ENCODE peak calls at places on chromosome 11, in six cellular contexts. One of them, this sample, is unnamed.

GRCh38 chr11:43507171-43507570 is 148.5 kb downstream of the TTC17 start:
- DNase-seq in SW480: no peak
- DNase-seq in activated CD4-positive, CD25-positive, alpha-beta regulatory T cell treated with anti-CD3 and anti-CD28 coated beads, Interleukin-2, amount 50 U/mL, for 72 hours: no peak
- DNase-seq in left lung: no peak
- DNase-seq in psoas muscle: no peak
- DNase-seq in heart left ventricle: no peak
- DNase-seq in this sample: no peak

GRCh38 chr11:33753304-33753703 is 17.1 kb upstream of the CD59 start:
- DNase-seq in SW480: no peak
- DNase-seq in activated CD4-positive, CD25-positive, alpha-beta regulatory T cell treated with anti-CD3 and anti-CD28 coated beads, Interleukin-2, amount 50 U/mL, for 72 hours: no peak
- DNase-seq in left lung: no peak
- DNase-seq in psoas muscle: peak
- DNase-seq in heart left ventricle: peak
- DNase-seq in this sample: no peak

GRCh38 chr11:61345170-61345610 is 12.2 kb downstream of the TKFC start:
- DNase-seq in SW480: no peak
- DNase-seq in activated CD4-positive, CD25-positive, alpha-beta regulatory T cell treated with anti-CD3 and anti-CD28 coated beads, Interleukin-2, amount 50 U/mL, for 72 hours: no peak
- DNase-seq in left lung: no peak
- DNase-seq in psoas muscle: no peak
- DNase-seq in heart left ventricle: no peak
- DNase-seq in this sample: no peak

GRCh38 chr11:109267293-109268095 is 154.5 kb upstream of the C11orf87 start:
- DNase-seq in SW480: no peak
- DNase-seq in activated CD4-positive, CD25-positive, alpha-beta regulatory T cell treated with anti-CD3 and anti-CD28 coated beads, Interleukin-2, amount 50 U/mL, for 72 hours: no peak
- DNase-seq in left lung: peak
- DNase-seq in psoas muscle: no peak
- DNase-seq in heart left ventricle: no peak
- DNase-seq in this sample: no peak

GRCh38 chr11:113114452-113115027 is 153.3 kb downstream of the NCAM1 start:
- DNase-seq in SW480: peak
- DNase-seq in activated CD4-positive, CD25-positive, alpha-beta regulatory T cell treated with anti-CD3 and anti-CD28 coated beads, Interleukin-2, amount 50 U/mL, for 72 hours: no peak
- DNase-seq in left lung: peak
- DNase-seq in psoas muscle: peak
- DNase-seq in heart left ventricle: peak
- DNase-seq in this sample: peak

GRCh38 chr11:68276864-68277263 is 5.1 kb upstream of the C11orf24 start:
- DNase-seq in SW480: no peak
- DNase-seq in activated CD4-positive, CD25-positive, alpha-beta regulatory T cell treated with anti-CD3 and anti-CD28 coated beads, Interleukin-2, amount 50 U/mL, for 72 hours: no peak
- DNase-seq in left lung: no peak
- DNase-seq in psoas muscle: no peak
- DNase-seq in heart left ventricle: no peak
- DNase-seq in this sample: no peak

GRCh38 chr11:17475666-17476316 is 854 bp downstream of the ABCC8 start:
- DNase-seq in SW480: no peak
- DNase-seq in activated CD4-positive, CD25-positive, alpha-beta regulatory T cell treated with anti-CD3 and anti-CD28 coated beads, Interleukin-2, amount 50 U/mL, for 72 hours: no peak
- DNase-seq in left lung: no peak
- DNase-seq in psoas muscle: no peak
- DNase-seq in heart left ventricle: no peak
- DNase-seq in this sample: no peak

GRCh38 chr11:22479133-22479690 is 141.0 kb downstream of the SLC17A6 start:
- DNase-seq in SW480: no peak
- DNase-seq in activated CD4-positive, CD25-positive, alpha-beta regulatory T cell treated with anti-CD3 and anti-CD28 coated beads, Interleukin-2, amount 50 U/mL, for 72 hours: no peak
- DNase-seq in left lung: no peak
- DNase-seq in psoas muscle: no peak
- DNase-seq in heart left ventricle: no peak
- DNase-seq in this sample: no peak

GRCh38 chr11:1047576-1048156 is 11.1 kb upstream of the MUC6 start:
- DNase-seq in SW480: no peak
- DNase-seq in activated CD4-positive, CD25-positive, alpha-beta regulatory T cell treated with anti-CD3 and anti-CD28 coated beads, Interleukin-2, amount 50 U/mL, for 72 hours: no peak
- DNase-seq in left lung: no peak
- DNase-seq in psoas muscle: peak
- DNase-seq in heart left ventricle: no peak
- DNase-seq in this sample: no peak

GRCh38 chr11:2207773-2208621 is 36.4 kb upstream of the TH start:
- DNase-seq in SW480: no peak
- DNase-seq in activated CD4-positive, CD25-positive, alpha-beta regulatory T cell treated with anti-CD3 and anti-CD28 coated beads, Interleukin-2, amount 50 U/mL, for 72 hours: peak
- DNase-seq in left lung: no peak
- DNase-seq in psoas muscle: no peak
- DNase-seq in heart left ventricle: peak
- DNase-seq in this sample: no peak

GRCh38 chr11:84871116-84871515 is 756.0 kb downstream of the DLG2 start:
- DNase-seq in SW480: no peak
- DNase-seq in activated CD4-positive, CD25-positive, alpha-beta regulatory T cell treated with anti-CD3 and anti-CD28 coated beads, Interleukin-2, amount 50 U/mL, for 72 hours: no peak
- DNase-seq in left lung: no peak
- DNase-seq in psoas muscle: no peak
- DNase-seq in heart left ventricle: no peak
- DNase-seq in this sample: no peak

GRCh38 chr11:117226388-117227385 is 5.2 kb downstream of the PCSK7 start:
- DNase-seq in SW480: peak
- DNase-seq in activated CD4-positive, CD25-positive, alpha-beta regulatory T cell treated with anti-CD3 and anti-CD28 coated beads, Interleukin-2, amount 50 U/mL, for 72 hours: no peak
- DNase-seq in left lung: no peak
- DNase-seq in psoas muscle: no peak
- DNase-seq in heart left ventricle: peak
- DNase-seq in this sample: peak

GRCh38 chr11:37786214-37786755 is 1188.2 kb upstream of the RAG2 start:
- DNase-seq in SW480: no peak
- DNase-seq in activated CD4-positive, CD25-positive, alpha-beta regulatory T cell treated with anti-CD3 and anti-CD28 coated beads, Interleukin-2, amount 50 U/mL, for 72 hours: no peak
- DNase-seq in left lung: no peak
- DNase-seq in psoas muscle: no peak
- DNase-seq in heart left ventricle: no peak
- DNase-seq in this sample: no peak

GRCh38 chr11:102220728-102221467 is 96.4 kb upstream of the BIRC3 start:
- DNase-seq in SW480: no peak
- DNase-seq in activated CD4-positive, CD25-positive, alpha-beta regulatory T cell treated with anti-CD3 and anti-CD28 coated beads, Interleukin-2, amount 50 U/mL, for 72 hours: no peak
- DNase-seq in left lung: no peak
- DNase-seq in psoas muscle: no peak
- DNase-seq in heart left ventricle: no peak
- DNase-seq in this sample: no peak

GRCh38 chr11:34105957-34106504 is 602 bp downstream of the NAT10 start:
- DNase-seq in SW480: peak
- DNase-seq in activated CD4-positive, CD25-positive, alpha-beta regulatory T cell treated with anti-CD3 and anti-CD28 coated beads, Interleukin-2, amount 50 U/mL, for 72 hours: no peak
- DNase-seq in left lung: no peak
- DNase-seq in psoas muscle: no peak
- DNase-seq in heart left ventricle: no peak
- DNase-seq in this sample: peak

GRCh38 chr11:126175261-126175885 is 36.1 kb downstream of the RPUSD4 start:
- DNase-seq in SW480: no peak
- DNase-seq in activated CD4-positive, CD25-positive, alpha-beta regulatory T cell treated with anti-CD3 and anti-CD28 coated beads, Interleukin-2, amount 50 U/mL, for 72 hours: no peak
- DNase-seq in left lung: no peak
- DNase-seq in psoas muscle: peak
- DNase-seq in heart left ventricle: peak
- DNase-seq in this sample: no peak

GRCh38 chr11:43942651-43943356 is 367 bp downstream of the C11orf96 start:
- DNase-seq in SW480: peak
- DNase-seq in activated CD4-positive, CD25-positive, alpha-beta regulatory T cell treated with anti-CD3 and anti-CD28 coated beads, Interleukin-2, amount 50 U/mL, for 72 hours: no peak
- DNase-seq in left lung: no peak
- DNase-seq in psoas muscle: peak
- DNase-seq in heart left ventricle: no peak
- DNase-seq in this sample: no peak

GRCh38 chr11:132531921-132532320 is 1000.4 kb downstream of the OPCML start:
- DNase-seq in SW480: no peak
- DNase-seq in activated CD4-positive, CD25-positive, alpha-beta regulatory T cell treated with anti-CD3 and anti-CD28 coated beads, Interleukin-2, amount 50 U/mL, for 72 hours: no peak
- DNase-seq in left lung: no peak
- DNase-seq in psoas muscle: no peak
- DNase-seq in heart left ventricle: no peak
- DNase-seq in this sample: no peak

GRCh38 chr11:11987503-11988022 is 20.9 kb downstream of the DKK3 start:
- DNase-seq in SW480: no peak
- DNase-seq in activated CD4-positive, CD25-positive, alpha-beta regulatory T cell treated with anti-CD3 and anti-CD28 coated beads, Interleukin-2, amount 50 U/mL, for 72 hours: no peak
- DNase-seq in left lung: no peak
- DNase-seq in psoas muscle: no peak
- DNase-seq in heart left ventricle: no peak
- DNase-seq in this sample: peak

GRCh38 chr11:128941573-128942271 is 949 bp downstream of the TP53AIP1 start:
- DNase-seq in SW480: no peak
- DNase-seq in activated CD4-positive, CD25-positive, alpha-beta regulatory T cell treated with anti-CD3 and anti-CD28 coated beads, Interleukin-2, amount 50 U/mL, for 72 hours: no peak
- DNase-seq in left lung: no peak
- DNase-seq in psoas muscle: no peak
- DNase-seq in heart left ventricle: no peak
- DNase-seq in this sample: no peak